ENCODE peak calls at places on chromosomes 1 and 21, in five cellular contexts. P, S, E, Y and V are unnamed samples.

GRCh38 chr1:108892356-108893140 is 15.8 kb downstream of the GPSM2 start:
- DNase-seq in S (no peak), E (no peak), P (no peak), Y (no peak), V (no peak)

GRCh38 chr1:210866532-210866931 is 267.4 kb downstream of the KCNH1 start:
- DNase-seq in Y (no peak), E (no peak), S (no peak), P (no peak), V (no peak)

GRCh38 chr1:94734963-94735899 is 84.9 kb upstream of the SLC44A3 start:
- DNase-seq in S (peak), E (no peak), Y (peak), P (no peak), V (no peak)

GRCh38 chr1:151739590-151740355 is 18.5 kb downstream of the RIIAD1 start:
- DNase-seq in S (peak), E (no peak), P (no peak), Y (no peak), V (peak)

GRCh38 chr21:38333290-38334272 is 76.8 kb downstream of the KCNJ15 start:
- DNase-seq in P (no peak), Y (no peak), S (no peak), E (peak), V (no peak)

GRCh38 chr1:111503585-111504060 is at the start of the genes ADORA3 and TMIGD3:
- DNase-seq in Y (no peak), S (no peak), E (no peak), P (no peak), V (no peak)

GRCh38 chr1:84377480-84378095 is 20.7 kb upstream of the DNASE2B start:
- DNase-seq in Y (no peak), P (no peak), E (no peak), S (peak), V (no peak)

GRCh38 chr1:211829343-211830054 is 1.1 kb downstream of the LPGAT1 start:
- DNase-seq in E (peak), Y (no peak), P (peak), S (peak), V (no peak)

GRCh38 chr1:248696261-248696660 is 6.3 kb downstream of the OR14I1 start:
- DNase-seq in S (no peak), Y (no peak), E (peak), P (no peak), V (no peak)

GRCh38 chr1:15952317-15953258 is 23.3 kb downstream of the ZBTB17 start:
- DNase-seq in Y (no peak), P (no peak), E (no peak), S (peak), V (peak)

GRCh38 chr21:43905726-43906455 is 40.9 kb downstream of the AGPAT3 start:
- DNase-seq in S (no peak), P (no peak), Y (peak), E (no peak), V (no peak)

GRCh38 chr1:242710286-242710685 is 185.8 kb upstream of the PLD5 start:
- DNase-seq in P (no peak), Y (no peak), S (no peak), E (no peak), V (no peak)

GRCh38 chr21:42461881-42462877 is 33.8 kb downstream of the RSPH1 start:
- DNase-seq in P (no peak), E (no peak), Y (no peak), S (no peak), V (no peak)

GRCh38 chr1:200654660-200655059 is 15.0 kb downstream of the DDX59 start:
- DNase-seq in S (peak), P (no peak), Y (no peak), E (no peak), V (no peak)

GRCh38 chr1:113557176-113557575 is 166.9 kb downstream of the MAGI3 start:
- DNase-seq in Y (no peak), E (no peak), S (peak), P (no peak), V (no peak)

GRCh38 chr1:5973771-5974170 is 18.5 kb downstream of the NPHP4 start:
- DNase-seq in P (no peak), S (no peak), Y (no peak), E (no peak), V (no peak)
- H3K27ac ChIP-seq in P (no peak), S (no peak), Y (no peak), E (no peak), V (no peak)

GRCh38 chr1:67001682-67002425 is 52.1 kb downstream of the SLC35D1 start:
- DNase-seq in S (no peak), E (no peak), P (no peak), Y (no peak), V (no peak)
- H3K27ac ChIP-seq in S (no peak), E (peak), P (no peak), Y (peak), V (no peak)

DNA sequence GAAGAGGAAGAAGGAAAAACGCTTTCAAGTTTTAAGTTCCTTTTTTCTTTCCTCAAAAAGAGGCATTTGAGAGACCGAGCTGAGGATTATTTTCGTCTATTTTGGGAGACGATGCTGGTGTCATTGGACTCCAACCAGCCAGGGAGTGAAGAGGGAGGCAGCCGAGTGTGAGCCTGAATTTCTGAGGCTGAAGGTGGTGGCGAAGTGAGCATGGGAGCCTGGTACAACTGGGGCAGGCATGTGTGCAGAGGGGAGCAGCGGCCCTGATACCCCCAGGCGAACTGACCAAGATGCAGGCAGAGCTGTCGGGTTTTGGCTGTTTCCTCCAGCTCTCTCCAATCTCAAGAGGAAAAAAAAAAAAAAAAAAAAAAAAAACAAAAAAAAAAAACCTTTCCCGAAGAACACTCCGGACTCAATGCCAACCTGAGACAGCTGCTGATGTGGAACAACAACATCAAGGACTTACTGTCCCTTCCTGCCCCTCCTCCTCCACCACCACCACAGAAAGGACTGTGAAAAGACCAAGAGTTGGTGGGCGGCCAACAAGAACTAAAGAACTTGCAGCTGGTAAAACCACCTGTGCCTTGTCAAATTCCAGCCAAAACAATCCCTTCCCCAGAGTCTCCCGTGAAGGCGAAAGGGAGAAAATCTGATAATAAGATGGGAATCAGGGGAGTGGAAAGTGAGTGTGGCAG is 88.7 kb downstream of the PROX1 start:
- DNase-seq in S (no peak), P (no peak), Y (no peak), E (no peak), V (no peak)
- H3K27ac ChIP-seq in S (no peak), P (no peak), Y (no peak), E (no peak), V (no peak)

DNA sequence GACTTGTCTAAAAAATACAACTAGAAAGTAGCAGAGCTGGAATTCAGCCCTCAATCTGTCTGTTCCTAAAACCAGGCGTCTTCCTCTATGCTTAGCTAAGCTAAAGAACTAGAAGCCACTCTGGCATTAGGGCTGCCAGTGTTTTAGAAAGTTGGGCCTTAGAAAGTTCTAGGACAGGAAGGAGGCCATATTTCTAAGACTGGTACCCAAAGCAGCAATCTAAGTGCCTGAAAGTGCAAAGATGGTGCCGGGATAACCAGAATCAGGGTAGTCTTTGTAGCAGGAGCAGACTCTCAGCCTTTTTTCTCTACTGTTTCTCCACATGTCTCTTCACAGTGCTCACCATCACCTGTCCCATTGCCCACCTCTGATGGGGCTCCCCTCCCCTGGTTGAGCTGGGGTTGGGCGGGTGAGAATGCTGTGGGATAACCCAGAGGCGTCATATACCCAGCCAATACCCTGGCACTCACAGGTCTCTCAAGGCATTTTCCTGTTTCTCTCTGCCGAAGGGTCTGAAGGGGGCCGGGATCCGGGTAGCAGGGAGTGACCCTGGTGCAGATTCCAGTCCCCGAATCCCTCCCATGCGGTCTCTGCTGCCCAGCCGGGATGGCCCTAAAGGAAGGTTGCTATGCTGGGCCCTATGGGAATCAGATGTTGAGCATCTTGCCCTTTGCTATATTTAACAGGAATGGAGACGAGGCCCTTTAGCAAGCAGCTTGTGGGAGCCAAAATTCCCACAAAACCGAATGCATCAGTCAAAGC is 1.1 kb upstream of the RCSD1 start:
- DNase-seq in Y (no peak), E (no peak), P (no peak), S (no peak), V (no peak)
- H3K27ac ChIP-seq in Y (no peak), E (peak), P (no peak), S (no peak), V (no peak)

GRCh38 chr1:92536593-92537332 is 50.0 kb upstream of the GFI1 start:
- DNase-seq in Y (no peak), S (peak), P (no peak), E (peak), V (no peak)

GRCh38 chr1:92538413-92539061 is 51.8 kb upstream of the GFI1 start:
- DNase-seq in E (no peak), P (no peak), Y (no peak), S (peak), V (no peak)

GRCh38 chr1:92543131-92544055 is 56.7 kb upstream of the GFI1 start:
- DNase-seq in S (no peak), Y (no peak), P (no peak), E (no peak), V (no peak)

GRCh38 chr1:92537333-92537884 is 50.7 kb upstream of the GFI1 start:
- DNase-seq in P (no peak), E (no peak), Y (no peak), S (no peak), V (no peak)

GRCh38 chr1:92538048-92538412 is 51.3 kb upstream of the GFI1 start:
- DNase-seq in S (no peak), E (peak), Y (no peak), P (no peak), V (no peak)
- H3K27ac ChIP-seq in S (no peak), E (peak), Y (no peak), P (no peak), V (no peak)

GRCh38 chr1:43559714-43560113 is 29.0 kb downstream of the PTPRF start:
- DNase-seq in S (no peak), E (no peak), Y (no peak), P (no peak), V (no peak)

GRCh38 chr1:43560286-43560685 is 29.6 kb downstream of the PTPRF start:
- DNase-seq in S (no peak), P (no peak), E (no peak), Y (no peak), V (no peak)

GRCh38 chr1:43556772-43557171 is 26.1 kb downstream of the PTPRF start:
- DNase-seq in E (no peak), P (no peak), S (no peak), Y (no peak), V (no peak)

GRCh38 chr1:43557744-43558245 is 27.1 kb downstream of the PTPRF start:
- DNase-seq in S (no peak), Y (no peak), E (no peak), P (no peak), V (no peak)

GRCh38 chr1:43558346-43558841 is 27.7 kb downstream of the PTPRF start:
- DNase-seq in Y (no peak), E (no peak), S (no peak), P (no peak), V (no peak)
- H3K27ac ChIP-seq in Y (no peak), E (no peak), S (no peak), P (peak), V (peak)

GRCh38 chr1:19385869-19386591 is 73.9 kb downstream of the SLC66A1 start:
- DNase-seq in Y (peak), E (no peak), S (no peak), P (no peak), V (no peak)
- H3K27ac ChIP-seq in Y (peak), E (no peak), S (no peak), P (no peak), V (no peak)

GRCh38 chr1:10529772-10530171 is 55.0 kb downstream of the PEX14 start:
- DNase-seq in S (no peak), E (no peak), Y (no peak), P (no peak), V (no peak)
- H3K27ac ChIP-seq in S (peak), E (no peak), Y (no peak), P (no peak), V (peak)

GRCh38 chr1:155061381-155062150 is 2.0 kb upstream of the EFNA4 start:
- DNase-seq in P (peak), E (peak), Y (peak), S (peak), V (no peak)

GRCh38 chr1:155063550-155064108 is at the start of gene EFNA4:
- DNase-seq in Y (peak), P (peak), E (peak), S (peak), V (peak)

GRCh38 chr1:155064109-155064812 is 721 bp downstream of the EFNA4 start:
- DNase-seq in P (peak), S (no peak), E (no peak), Y (no peak), V (no peak)

GRCh38 chr1:155062151-155062686 is 1.3 kb upstream of the EFNA4 start:
- DNase-seq in P (peak), S (no peak), Y (no peak), E (no peak), V (no peak)

DNA sequence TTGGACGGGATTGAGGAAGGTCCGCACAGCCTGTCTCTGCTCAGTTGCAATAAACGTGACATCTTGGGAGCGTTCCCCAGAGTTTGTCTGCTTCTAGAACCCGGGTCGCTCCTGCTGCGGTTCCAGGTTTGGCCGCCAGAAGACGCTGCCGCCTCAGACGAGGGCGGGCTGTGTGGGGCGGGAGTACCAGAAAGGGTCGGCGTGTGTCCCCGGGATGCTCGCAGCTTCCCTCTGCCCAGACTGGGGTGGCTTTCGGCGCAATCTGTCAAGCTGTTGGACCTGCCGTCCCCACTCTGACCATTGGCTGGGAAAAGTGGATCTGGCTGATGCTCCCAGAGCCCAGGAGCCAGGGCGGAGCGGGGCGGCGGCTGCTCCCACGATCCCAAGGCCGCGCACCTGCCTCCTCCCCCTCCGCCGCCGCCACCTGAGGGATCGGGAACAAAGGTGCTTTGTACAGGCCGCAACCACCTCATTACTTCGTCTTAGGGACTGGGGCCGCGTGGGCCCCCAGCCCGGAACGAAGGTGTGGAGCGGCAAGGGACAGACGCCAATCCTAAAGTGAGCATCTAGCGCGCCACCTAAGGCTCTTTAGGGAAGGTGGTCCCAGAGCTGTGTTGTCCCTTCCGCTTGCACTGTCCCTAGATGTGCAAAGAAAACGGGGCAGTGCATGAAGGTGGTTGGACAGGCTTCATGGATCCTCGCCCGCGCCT is 683 bp upstream of the EFNA4 start:
- DNase-seq in E (peak), S (no peak), P (peak), Y (peak), V (no peak)
- H3K27ac ChIP-seq in E (no peak), S (no peak), P (no peak), Y (no peak), V (peak)